ENCODE peak calls at places on chromosomes 16 and 17, in six cellular contexts. One of them, this sample, is unnamed.

GRCh38 chr17:37671813-37672544 is 28.7 kb upstream of the DDX52 start:
- DNase-seq in fibroblast of mammary gland: peak; percentile 92
- DNase-seq in BJ: peak; percentile 87
- DNase-seq in heart right ventricle: no peak
- DNase-seq in lung: no peak
- DNase-seq in cardiac fibroblast: peak; percentile 54
- DNase-seq in this sample: peak; percentile 95

GRCh38 chr16:24685539-24686432 is 43.7 kb upstream of the TNRC6A start:
- DNase-seq in BJ: peak; percentile 66
- DNase-seq in cardiac fibroblast: peak; percentile 94
- DNase-seq in heart right ventricle: peak; percentile 38
- DNase-seq in lung: no peak
- DNase-seq in fibroblast of mammary gland: peak; percentile 70
- DNase-seq in this sample: peak; percentile 83

GRCh38 chr17:74862108-74862901 is 2.6 kb upstream of the GRIN2C start:
- DNase-seq in cardiac fibroblast: peak; percentile 57
- DNase-seq in heart right ventricle: peak; percentile 76
- DNase-seq in lung: peak; percentile 68
- DNase-seq in fibroblast of mammary gland: no peak
- DNase-seq in BJ: no peak
- DNase-seq in this sample: peak; percentile 36

GRCh38 chr17:27754549-27754948 is 45.8 kb downstream of the NOS2 start:
- DNase-seq in cardiac fibroblast: no peak
- DNase-seq in BJ: no peak
- DNase-seq in lung: no peak
- DNase-seq in fibroblast of mammary gland: no peak
- DNase-seq in heart right ventricle: no peak
- DNase-seq in this sample: no peak

GRCh38 chr16:3195975-3196374 is 8.0 kb downstream of the OR1F1 start:
- DNase-seq in lung: no peak
- DNase-seq in fibroblast of mammary gland: peak; percentile 23
- DNase-seq in BJ: no peak
- DNase-seq in cardiac fibroblast: no peak
- DNase-seq in heart right ventricle: no peak
- DNase-seq in this sample: no peak

GRCh38 chr17:3814361-3814760 is 13.4 kb upstream of the ITGAE start:
- DNase-seq in BJ: no peak
- DNase-seq in cardiac fibroblast: no peak
- DNase-seq in heart right ventricle: no peak
- DNase-seq in lung: no peak
- DNase-seq in fibroblast of mammary gland: no peak
- DNase-seq in this sample: no peak

GRCh38 chr17:6913608-6914443 is 82.0 kb upstream of the ALOX12 start:
- DNase-seq in heart right ventricle: peak; percentile 80
- DNase-seq in BJ: no peak
- DNase-seq in cardiac fibroblast: peak; percentile 67
- DNase-seq in lung: peak; percentile 59
- DNase-seq in fibroblast of mammary gland: peak; percentile 63
- DNase-seq in this sample: peak; percentile 51

GRCh38 chr16:89145406-89146161 is 26.0 kb upstream of the CDH15 start:
- DNase-seq in fibroblast of mammary gland: no peak
- DNase-seq in heart right ventricle: no peak
- DNase-seq in cardiac fibroblast: no peak
- DNase-seq in lung: no peak
- DNase-seq in BJ: no peak
- DNase-seq in this sample: no peak

GRCh38 chr17:3963214-3964201 is 729 bp downstream of the ATP2A3 start:
- DNase-seq in cardiac fibroblast: no peak
- DNase-seq in heart right ventricle: no peak
- DNase-seq in fibroblast of mammary gland: no peak
- DNase-seq in lung: no peak
- DNase-seq in BJ: no peak
- DNase-seq in this sample: no peak

GRCh38 chr17:79970576-79971068 is 65.0 kb downstream of the TBC1D16 start:
- DNase-seq in heart right ventricle: no peak
- DNase-seq in cardiac fibroblast: peak; percentile 42
- DNase-seq in fibroblast of mammary gland: peak; percentile 33
- DNase-seq in BJ: no peak
- DNase-seq in lung: no peak
- DNase-seq in this sample: no peak

GRCh38 chr17:68865584-68865983 is 89.6 kb downstream of the ABCA8 start:
- DNase-seq in heart right ventricle: no peak
- DNase-seq in cardiac fibroblast: no peak
- DNase-seq in fibroblast of mammary gland: no peak
- DNase-seq in BJ: no peak
- DNase-seq in lung: no peak
- DNase-seq in this sample: no peak

GRCh38 chr16:10081201-10081940 is 100.9 kb downstream of the GRIN2A start:
- DNase-seq in cardiac fibroblast: no peak
- DNase-seq in lung: no peak
- DNase-seq in fibroblast of mammary gland: no peak
- DNase-seq in BJ: no peak
- DNase-seq in heart right ventricle: no peak
- DNase-seq in this sample: no peak

GRCh38 chr16:6926341-6926740 is 406.3 kb upstream of the RBFOX1 start:
- DNase-seq in cardiac fibroblast: no peak
- DNase-seq in BJ: no peak
- DNase-seq in heart right ventricle: no peak
- DNase-seq in lung: no peak
- DNase-seq in fibroblast of mammary gland: no peak
- DNase-seq in this sample: no peak

GRCh38 chr16:70778901-70779309 is 22.1 kb downstream of the VAC14 start:
- DNase-seq in fibroblast of mammary gland: peak; percentile 91
- DNase-seq in cardiac fibroblast: peak; percentile 88
- DNase-seq in heart right ventricle: peak; percentile 49
- DNase-seq in BJ: peak; percentile 67
- DNase-seq in lung: peak; percentile 40
- DNase-seq in this sample: peak; percentile 91

GRCh38 chr16:11224894-11225676 is 30.9 kb downstream of the SOCS1 start:
- DNase-seq in BJ: no peak
- DNase-seq in fibroblast of mammary gland: no peak
- DNase-seq in lung: no peak
- DNase-seq in heart right ventricle: peak; percentile 44
- DNase-seq in cardiac fibroblast: no peak
- DNase-seq in this sample: no peak

GRCh38 chr16:3012828-3013420 is at the start of gene CLDN9:
- DNase-seq in cardiac fibroblast: no peak
- DNase-seq in fibroblast of mammary gland: no peak
- DNase-seq in heart right ventricle: no peak
- DNase-seq in lung: peak; percentile 65
- DNase-seq in BJ: no peak
- DNase-seq in this sample: no peak

GRCh38 chr17:78343433-78344201 is 16.3 kb downstream of the SOCS3 start:
- DNase-seq in cardiac fibroblast: no peak
- DNase-seq in heart right ventricle: no peak
- DNase-seq in fibroblast of mammary gland: no peak
- DNase-seq in lung: peak; percentile 68
- DNase-seq in BJ: no peak
- DNase-seq in this sample: no peak

GRCh38 chr17:37746617-37747016 is 1.8 kb upstream of the HNF1B start:
- DNase-seq in heart right ventricle: no peak
- DNase-seq in fibroblast of mammary gland: no peak
- DNase-seq in BJ: no peak
- DNase-seq in lung: no peak
- DNase-seq in cardiac fibroblast: no peak
- DNase-seq in this sample: no peak

GRCh38 chr17:80845863-80846671 is 145.6 kb upstream of the CHMP6 start:
- DNase-seq in BJ: no peak
- DNase-seq in lung: no peak
- DNase-seq in fibroblast of mammary gland: no peak
- DNase-seq in heart right ventricle: no peak
- DNase-seq in cardiac fibroblast: no peak
- DNase-seq in this sample: no peak

GRCh38 chr16:3881499-3881995 is 1.0 kb upstream of the CREBBP start:
- DNase-seq in BJ: no peak
- DNase-seq in lung: no peak
- DNase-seq in heart right ventricle: no peak
- DNase-seq in fibroblast of mammary gland: no peak
- DNase-seq in cardiac fibroblast: no peak
- DNase-seq in this sample: no peak

GRCh38 chr17:48575673-48576478 is 2.3 kb downstream of the HOXB4 start:
- DNase-seq in cardiac fibroblast: no peak
- DNase-seq in BJ: no peak
- DNase-seq in heart right ventricle: no peak
- DNase-seq in fibroblast of mammary gland: no peak
- DNase-seq in lung: no peak
- DNase-seq in this sample: peak; percentile 55

GRCh38 chr17:10772425-10773380 is 31.2 kb downstream of the TMEM238L start:
- DNase-seq in fibroblast of mammary gland: peak; percentile 37
- DNase-seq in lung: no peak
- DNase-seq in BJ: no peak
- DNase-seq in cardiac fibroblast: no peak
- DNase-seq in heart right ventricle: no peak
- DNase-seq in this sample: no peak

GRCh38 chr17:78873519-78874340 is 29.3 kb downstream of the CEP295NL start:
- DNase-seq in BJ: no peak
- DNase-seq in fibroblast of mammary gland: peak; percentile 69
- DNase-seq in heart right ventricle: no peak
- DNase-seq in lung: no peak
- DNase-seq in cardiac fibroblast: no peak
- DNase-seq in this sample: no peak

DNA sequence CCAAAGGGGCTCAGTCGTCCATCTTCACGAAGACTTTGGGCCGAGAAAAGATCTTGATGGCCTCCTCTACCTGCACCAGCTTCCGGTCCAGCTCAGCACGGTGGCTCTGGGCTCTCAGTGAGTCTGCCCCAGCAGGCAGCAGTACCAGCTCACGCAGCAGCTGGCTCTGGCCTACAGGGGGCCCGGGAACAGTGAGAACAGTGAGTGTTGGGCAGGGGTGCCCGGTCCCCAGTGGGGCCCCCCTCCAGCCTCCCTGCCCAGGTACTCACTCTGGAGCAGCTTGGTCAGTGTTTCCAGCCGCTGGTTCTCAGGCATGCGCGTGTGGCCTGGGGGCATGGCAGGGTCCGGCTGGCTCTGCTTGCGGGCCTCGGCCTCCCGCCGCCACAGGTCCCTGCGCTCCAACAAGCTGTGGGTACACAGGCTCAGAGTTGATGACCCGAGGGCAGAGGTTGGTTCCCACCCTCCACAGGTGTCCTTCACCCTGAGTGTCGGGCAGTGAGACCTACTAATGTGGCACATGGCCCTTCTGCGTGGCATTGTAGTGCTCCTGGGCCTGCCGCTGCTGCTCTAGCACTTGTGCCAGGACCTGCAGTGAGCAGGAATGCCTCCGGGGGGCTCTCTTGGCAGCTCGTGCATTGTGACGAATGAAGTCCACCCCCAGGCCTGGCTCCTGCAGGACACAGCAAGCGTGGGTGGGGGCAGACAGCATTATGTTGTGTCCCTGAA is 2.6 kb downstream of the PARD6A start:
- DNase-seq in fibroblast of mammary gland: no peak
- DNase-seq in BJ: no peak
- DNase-seq in heart right ventricle: peak; percentile 18
- DNase-seq in lung: no peak
- DNase-seq in cardiac fibroblast: no peak
- DNase-seq in this sample: no peak
- TF ChIP-seq CTCF in fibroblast of mammary gland: peak; percentile 21
- TF ChIP-seq CTCF in BJ: peak; percentile 35
- TF ChIP-seq CTCF in heart right ventricle: no peak
- TF ChIP-seq CTCF in lung: no peak
- TF ChIP-seq CTCF in cardiac fibroblast: peak; percentile 37
- TF ChIP-seq CTCF in this sample: peak; percentile 11

GRCh38 chr16:67967956-67968439 is 439 bp downstream of the SLC12A4 start:
- DNase-seq in fibroblast of mammary gland: no peak
- DNase-seq in cardiac fibroblast: no peak
- DNase-seq in heart right ventricle: peak; percentile 68
- DNase-seq in BJ: no peak
- DNase-seq in lung: no peak
- DNase-seq in this sample: peak; percentile 42

GRCh38 chr16:67968440-67969285 is at the start of gene SLC12A4:
- DNase-seq in lung: peak; percentile 82
- DNase-seq in fibroblast of mammary gland: peak; percentile 62
- DNase-seq in heart right ventricle: peak; percentile 93
- DNase-seq in cardiac fibroblast: peak; percentile 83
- DNase-seq in BJ: peak; percentile 18
- DNase-seq in this sample: peak; percentile 76

GRCh38 chr16:67965668-67966548 is 2.5 kb downstream of the SLC12A4 start:
- DNase-seq in heart right ventricle: no peak
- DNase-seq in fibroblast of mammary gland: no peak
- DNase-seq in BJ: no peak
- DNase-seq in cardiac fibroblast: no peak
- DNase-seq in lung: no peak
- DNase-seq in this sample: peak; percentile 46

GRCh38 chr16:67966549-67967182 is 1.8 kb downstream of the SLC12A4 start:
- DNase-seq in fibroblast of mammary gland: peak; percentile 74
- DNase-seq in cardiac fibroblast: peak; percentile 48
- DNase-seq in lung: no peak
- DNase-seq in BJ: no peak
- DNase-seq in heart right ventricle: peak; percentile 53
- DNase-seq in this sample: peak; percentile 68

GRCh38 chr16:67967183-67967955 is 1.1 kb downstream of the SLC12A4 start:
- DNase-seq in fibroblast of mammary gland: peak; percentile 55
- DNase-seq in BJ: no peak
- DNase-seq in heart right ventricle: no peak
- DNase-seq in cardiac fibroblast: no peak
- DNase-seq in lung: no peak
- DNase-seq in this sample: peak; percentile 34
- H3K4me3 ChIP-seq in fibroblast of mammary gland: peak overlapping the region; percentile 88
- H3K4me3 ChIP-seq in BJ: peak overlapping the region; percentile 80
- H3K4me3 ChIP-seq in heart right ventricle: peak overlapping the region; percentile 95
- H3K4me3 ChIP-seq in cardiac fibroblast: peak overlapping the region; percentile 82
- H3K4me3 ChIP-seq in lung: peak overlapping the region; percentile 88
- H3K4me3 ChIP-seq in this sample: peak overlapping the region; percentile 99

DNA sequence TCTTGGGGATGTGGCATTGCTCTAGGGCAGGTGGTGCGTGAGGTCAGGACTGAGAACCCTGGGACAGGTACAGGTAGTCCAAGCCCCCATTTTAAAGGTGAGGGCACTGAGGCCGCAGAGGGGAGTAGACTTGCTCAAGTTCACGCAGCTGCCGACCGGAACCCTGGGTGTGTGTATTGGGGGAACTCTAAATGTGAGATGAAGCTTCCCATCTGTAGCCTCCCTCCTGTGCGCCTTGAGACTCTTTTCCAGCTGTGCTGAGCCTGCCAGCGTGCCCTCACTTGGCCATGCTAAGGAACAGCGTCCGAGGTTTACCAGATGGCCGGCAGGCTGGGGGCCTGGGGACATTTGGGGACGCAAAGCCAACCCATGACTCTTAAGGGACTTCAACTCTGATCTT is 79.0 kb upstream of the CDC42EP4 start:
- DNase-seq in fibroblast of mammary gland: no peak
- DNase-seq in lung: no peak
- DNase-seq in BJ: no peak
- DNase-seq in heart right ventricle: no peak
- DNase-seq in cardiac fibroblast: no peak
- DNase-seq in this sample: no peak
- TF ChIP-seq CTCF in fibroblast of mammary gland: no peak
- TF ChIP-seq CTCF in lung: no peak
- TF ChIP-seq CTCF in BJ: no peak
- TF ChIP-seq CTCF in heart right ventricle: no peak
- TF ChIP-seq CTCF in cardiac fibroblast: no peak
- TF ChIP-seq CTCF in this sample: no peak

DNA sequence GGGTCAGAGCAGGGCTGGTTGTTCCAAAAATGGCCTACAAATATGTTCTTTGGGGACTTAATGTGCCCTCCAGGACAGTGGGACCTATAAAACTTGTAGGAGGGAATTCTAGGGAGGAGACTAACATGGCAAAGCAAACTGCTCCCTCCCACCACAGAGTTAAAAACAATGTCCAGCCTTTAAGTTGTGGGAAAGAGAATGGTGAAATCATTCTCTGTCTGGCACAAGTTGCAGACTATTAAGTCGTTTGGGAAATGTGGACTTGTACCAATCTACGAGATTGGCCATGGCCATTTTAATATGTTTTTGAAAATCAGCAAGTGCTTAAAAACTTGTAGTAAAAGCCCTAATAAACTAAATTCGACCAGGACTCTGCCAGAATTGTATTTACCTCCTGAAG is 32.2 kb downstream of the ANKFN1 start:
- DNase-seq in cardiac fibroblast: peak; percentile 18
- DNase-seq in BJ: no peak
- DNase-seq in lung: no peak
- DNase-seq in heart right ventricle: no peak
- DNase-seq in fibroblast of mammary gland: peak; percentile 81
- DNase-seq in this sample: peak; percentile 65
- H3K4me3 ChIP-seq in cardiac fibroblast: no peak overlapping the region
- H3K4me3 ChIP-seq in BJ: no peak overlapping the region
- H3K4me3 ChIP-seq in lung: no peak overlapping the region
- H3K4me3 ChIP-seq in heart right ventricle: no peak overlapping the region
- H3K4me3 ChIP-seq in fibroblast of mammary gland: no peak overlapping the region
- H3K4me3 ChIP-seq in this sample: no peak overlapping the region

This sample was measured in AG10803.